ENCODE peak calls at places on chromosome 7, in six cellular contexts. One of them, this sample, is unnamed.

GRCh38 chr7:123641901-123642300 is 13.8 kb upstream of the LMOD2 start:
- DNase-seq in endothelial cell of umbilical vein: no peak
- DNase-seq in pancreas: no peak
- DNase-seq in neuronal stem cell: no peak
- DNase-seq in sigmoid colon: no peak
- DNase-seq in adipocyte: no peak
- DNase-seq in this sample: no peak

GRCh38 chr7:155456772-155457543 is 971 bp upstream of the EN2 start:
- DNase-seq in endothelial cell of umbilical vein: peak; percentile 49
- DNase-seq in pancreas: peak; percentile 73
- DNase-seq in neuronal stem cell: no peak
- DNase-seq in sigmoid colon: peak; percentile 79
- DNase-seq in adipocyte: peak; percentile 66
- DNase-seq in this sample: peak; percentile 85

GRCh38 chr7:142833174-142834027 is 21.5 kb upstream of the EPHB6 start:
- DNase-seq in endothelial cell of umbilical vein: no peak
- DNase-seq in pancreas: no peak
- DNase-seq in neuronal stem cell: no peak
- DNase-seq in sigmoid colon: no peak
- DNase-seq in adipocyte: no peak
- DNase-seq in this sample: no peak

GRCh38 chr7:115096262-115096661 is 174.4 kb downstream of the MDFIC start:
- DNase-seq in endothelial cell of umbilical vein: no peak
- DNase-seq in pancreas: no peak
- DNase-seq in neuronal stem cell: no peak
- DNase-seq in sigmoid colon: no peak
- DNase-seq in adipocyte: no peak
- DNase-seq in this sample: no peak

GRCh38 chr7:79820387-79820786 is 314.2 kb upstream of the GNAI1 start:
- DNase-seq in endothelial cell of umbilical vein: peak; percentile 42
- DNase-seq in pancreas: peak; percentile 18
- DNase-seq in neuronal stem cell: peak; percentile 9
- DNase-seq in sigmoid colon: peak; percentile 60
- DNase-seq in adipocyte: no peak
- DNase-seq in this sample: peak; percentile 23

GRCh38 chr7:77409739-77410545 is 6.2 kb downstream of the GSAP start:
- DNase-seq in endothelial cell of umbilical vein: no peak
- DNase-seq in pancreas: no peak
- DNase-seq in neuronal stem cell: no peak
- DNase-seq in sigmoid colon: no peak
- DNase-seq in adipocyte: peak; percentile 77
- DNase-seq in this sample: no peak

GRCh38 chr7:1661461-1661860 is 8.6 kb upstream of the ELFN1 start:
- DNase-seq in endothelial cell of umbilical vein: no peak
- DNase-seq in pancreas: no peak
- DNase-seq in neuronal stem cell: no peak
- DNase-seq in sigmoid colon: peak; percentile 19
- DNase-seq in adipocyte: no peak
- DNase-seq in this sample: no peak

GRCh38 chr7:51123322-51124021 is 193.1 kb downstream of the COBL start:
- DNase-seq in endothelial cell of umbilical vein: no peak
- DNase-seq in pancreas: no peak
- DNase-seq in neuronal stem cell: no peak
- DNase-seq in sigmoid colon: no peak
- DNase-seq in adipocyte: peak; percentile 87
- DNase-seq in this sample: no peak

GRCh38 chr7:123916240-123916724 is 8.8 kb upstream of the SPAM1 start:
- DNase-seq in endothelial cell of umbilical vein: peak; percentile 28
- DNase-seq in pancreas: no peak
- DNase-seq in neuronal stem cell: peak; percentile 61
- DNase-seq in sigmoid colon: no peak
- DNase-seq in adipocyte: peak; percentile 43
- DNase-seq in this sample: peak; percentile 54

GRCh38 chr7:45659496-45660139 is 85.5 kb downstream of the ADCY1 start:
- DNase-seq in endothelial cell of umbilical vein: no peak
- DNase-seq in pancreas: no peak
- DNase-seq in neuronal stem cell: no peak
- DNase-seq in sigmoid colon: no peak
- DNase-seq in adipocyte: no peak
- DNase-seq in this sample: no peak

GRCh38 chr7:137592232-137592896 is 248.8 kb upstream of the PTN start:
- DNase-seq in endothelial cell of umbilical vein: peak; percentile 85
- DNase-seq in pancreas: peak; percentile 10
- DNase-seq in neuronal stem cell: peak; percentile 59
- DNase-seq in sigmoid colon: peak; percentile 80
- DNase-seq in adipocyte: peak; percentile 91
- DNase-seq in this sample: peak; percentile 73

GRCh38 chr7:80838643-80839042 is 80.2 kb downstream of the SEMA3C start:
- DNase-seq in endothelial cell of umbilical vein: no peak
- DNase-seq in pancreas: no peak
- DNase-seq in neuronal stem cell: no peak
- DNase-seq in sigmoid colon: no peak
- DNase-seq in adipocyte: no peak
- DNase-seq in this sample: no peak

GRCh38 chr7:44733708-44734481 is 14.8 kb upstream of the ZMIZ2 start:
- DNase-seq in endothelial cell of umbilical vein: peak; percentile 45
- DNase-seq in pancreas: no peak
- DNase-seq in neuronal stem cell: no peak
- DNase-seq in sigmoid colon: no peak
- DNase-seq in adipocyte: peak; percentile 61
- DNase-seq in this sample: no peak

GRCh38 chr7:44327981-44328380 is 2.6 kb upstream of the CAMK2B start:
- DNase-seq in endothelial cell of umbilical vein: no peak
- DNase-seq in pancreas: no peak
- DNase-seq in neuronal stem cell: no peak
- DNase-seq in sigmoid colon: no peak
- DNase-seq in adipocyte: no peak
- DNase-seq in this sample: no peak

GRCh38 chr7:29593458-29593857 is 29.8 kb downstream of the PRR15 start:
- DNase-seq in endothelial cell of umbilical vein: no peak
- DNase-seq in pancreas: no peak
- DNase-seq in neuronal stem cell: no peak
- DNase-seq in sigmoid colon: no peak
- DNase-seq in adipocyte: no peak
- DNase-seq in this sample: no peak

GRCh38 chr7:158270856-158271413 is 316.7 kb downstream of the PTPRN2 start:
- DNase-seq in endothelial cell of umbilical vein: no peak
- DNase-seq in pancreas: no peak
- DNase-seq in neuronal stem cell: no peak
- DNase-seq in sigmoid colon: peak; percentile 55
- DNase-seq in adipocyte: no peak
- DNase-seq in this sample: no peak

GRCh38 chr7:155261031-155261985 is 36.4 kb upstream of the INSIG1 start:
- DNase-seq in endothelial cell of umbilical vein: no peak
- DNase-seq in pancreas: no peak
- DNase-seq in neuronal stem cell: no peak
- DNase-seq in sigmoid colon: no peak
- DNase-seq in adipocyte: no peak
- DNase-seq in this sample: no peak

GRCh38 chr7:133109816-133110215 is 27.9 kb upstream of the CHCHD3 start:
- DNase-seq in endothelial cell of umbilical vein: no peak
- DNase-seq in pancreas: no peak
- DNase-seq in neuronal stem cell: no peak
- DNase-seq in sigmoid colon: no peak
- DNase-seq in adipocyte: no peak
- DNase-seq in this sample: no peak

GRCh38 chr7:51268859-51269258 is 47.8 kb downstream of the COBL start:
- DNase-seq in endothelial cell of umbilical vein: no peak
- DNase-seq in pancreas: no peak
- DNase-seq in neuronal stem cell: no peak
- DNase-seq in sigmoid colon: no peak
- DNase-seq in adipocyte: no peak
- DNase-seq in this sample: no peak

GRCh38 chr7:64877714-64878610 is 25.1 kb upstream of the ZNF273 start:
- DNase-seq in endothelial cell of umbilical vein: no peak
- DNase-seq in pancreas: no peak
- DNase-seq in neuronal stem cell: no peak
- DNase-seq in sigmoid colon: peak; percentile 54
- DNase-seq in adipocyte: no peak
- DNase-seq in this sample: no peak

GRCh38 chr7:39613577-39613976 is 9.8 kb upstream of the RALA start:
- DNase-seq in endothelial cell of umbilical vein: peak; percentile 79
- DNase-seq in pancreas: no peak
- DNase-seq in neuronal stem cell: no peak
- DNase-seq in sigmoid colon: no peak
- DNase-seq in adipocyte: no peak
- DNase-seq in this sample: no peak

GRCh38 chr7:21355406-21355874 is 72.4 kb upstream of the SP4 start:
- DNase-seq in endothelial cell of umbilical vein: no peak
- DNase-seq in pancreas: no peak
- DNase-seq in neuronal stem cell: no peak
- DNase-seq in sigmoid colon: no peak
- DNase-seq in adipocyte: no peak
- DNase-seq in this sample: no peak

GRCh38 chr7:47256016-47256415 is 325.9 kb downstream of the TNS3 start:
- DNase-seq in endothelial cell of umbilical vein: no peak
- DNase-seq in pancreas: no peak
- DNase-seq in neuronal stem cell: no peak
- DNase-seq in sigmoid colon: no peak
- DNase-seq in adipocyte: peak; percentile 56
- DNase-seq in this sample: no peak

GRCh38 chr7:148944935-148945934 is 61.1 kb upstream of the EZH2 start:
- DNase-seq in endothelial cell of umbilical vein: no peak
- DNase-seq in pancreas: no peak
- DNase-seq in neuronal stem cell: no peak
- DNase-seq in sigmoid colon: no peak
- DNase-seq in adipocyte: peak; percentile 87
- DNase-seq in this sample: no peak

GRCh38 chr7:2645274-2645868 is 13.6 kb downstream of the TTYH3 start:
- DNase-seq in endothelial cell of umbilical vein: no peak
- DNase-seq in pancreas: no peak
- DNase-seq in neuronal stem cell: no peak
- DNase-seq in sigmoid colon: no peak
- DNase-seq in adipocyte: no peak
- DNase-seq in this sample: no peak

GRCh38 chr7:141562543-141562942 is 11.3 kb downstream of the AGK start:
- DNase-seq in endothelial cell of umbilical vein: no peak
- DNase-seq in pancreas: no peak
- DNase-seq in neuronal stem cell: no peak
- DNase-seq in sigmoid colon: no peak
- DNase-seq in adipocyte: no peak
- DNase-seq in this sample: no peak

GRCh38 chr7:91293840-91294239 is 29.6 kb downstream of the FZD1 start:
- DNase-seq in endothelial cell of umbilical vein: no peak
- DNase-seq in pancreas: no peak
- DNase-seq in neuronal stem cell: no peak
- DNase-seq in sigmoid colon: no peak
- DNase-seq in adipocyte: no peak
- DNase-seq in this sample: no peak

GRCh38 chr7:99629643-99630042 is 12.9 kb downstream of the ZSCAN25 start:
- DNase-seq in endothelial cell of umbilical vein: no peak
- DNase-seq in pancreas: no peak
- DNase-seq in neuronal stem cell: no peak
- DNase-seq in sigmoid colon: no peak
- DNase-seq in adipocyte: no peak
- DNase-seq in this sample: no peak

DNA sequence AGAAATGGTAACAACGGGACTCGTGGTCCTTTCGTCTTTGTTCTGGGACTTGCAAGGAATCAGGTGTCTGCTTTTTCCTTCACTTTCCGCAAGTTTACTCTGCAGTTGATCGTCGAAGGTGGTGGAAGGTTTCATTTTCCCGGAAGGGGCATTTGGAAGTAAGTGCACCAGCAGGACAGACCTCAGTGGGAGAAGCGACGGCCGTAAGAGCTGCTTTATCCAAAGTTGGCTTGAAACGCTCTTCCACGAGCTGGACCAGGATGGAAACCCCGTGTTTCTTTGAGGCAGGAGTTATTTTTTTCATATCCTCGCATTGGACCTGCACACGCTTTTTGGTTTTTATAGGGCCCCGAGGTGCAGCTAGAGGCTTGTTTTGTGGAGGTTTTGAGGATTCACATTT is 1.2 kb downstream of the BRI3 start:
- DNase-seq in endothelial cell of umbilical vein: peak; percentile 41
- DNase-seq in pancreas: no peak
- DNase-seq in neuronal stem cell: no peak
- DNase-seq in sigmoid colon: no peak
- DNase-seq in adipocyte: peak; percentile 27
- DNase-seq in this sample: no peak
- H3K4me1 ChIP-seq in endothelial cell of umbilical vein: peaks cover 38% of the 10 kb centered on the region
- H3K4me1 ChIP-seq in pancreas: peaks cover 57% of the 10 kb centered on the region
- H3K4me1 ChIP-seq in neuronal stem cell: peaks cover 33% of the 10 kb centered on the region
- H3K4me1 ChIP-seq in sigmoid colon: peaks cover 59% of the 10 kb centered on the region
- H3K4me1 ChIP-seq in adipocyte: peaks cover 51% of the 10 kb centered on the region
- H3K4me1 ChIP-seq in this sample: peaks cover 6% of the 10 kb centered on the region

GRCh38 chr7:41699532-41699931 is 3.4 kb downstream of the INHBA start:
- DNase-seq in endothelial cell of umbilical vein: peak; percentile 63
- DNase-seq in pancreas: no peak
- DNase-seq in neuronal stem cell: no peak
- DNase-seq in sigmoid colon: no peak
- DNase-seq in adipocyte: peak; percentile 66
- DNase-seq in this sample: no peak
- H3K4me3 ChIP-seq in endothelial cell of umbilical vein: peak overlapping the region; percentile 75
- H3K4me3 ChIP-seq in pancreas: no peak overlapping the region
- H3K4me3 ChIP-seq in neuronal stem cell: no peak overlapping the region
- H3K4me3 ChIP-seq in sigmoid colon: peak overlapping the region; percentile 30
- H3K4me3 ChIP-seq in adipocyte: peak overlapping the region; percentile 88
- H3K4me3 ChIP-seq in this sample: no peak overlapping the region

GRCh38 chr7:13309535-13309934 is 622.1 kb downstream of the ARL4A start:
- DNase-seq in endothelial cell of umbilical vein: no peak
- DNase-seq in pancreas: no peak
- DNase-seq in neuronal stem cell: no peak
- DNase-seq in sigmoid colon: no peak
- DNase-seq in adipocyte: peak; percentile 34
- DNase-seq in this sample: no peak

GRCh38 chr7:13308423-13308822 is 621.0 kb downstream of the ARL4A start:
- DNase-seq in endothelial cell of umbilical vein: no peak
- DNase-seq in pancreas: no peak
- DNase-seq in neuronal stem cell: no peak
- DNase-seq in sigmoid colon: no peak
- DNase-seq in adipocyte: no peak
- DNase-seq in this sample: no peak

DNA sequence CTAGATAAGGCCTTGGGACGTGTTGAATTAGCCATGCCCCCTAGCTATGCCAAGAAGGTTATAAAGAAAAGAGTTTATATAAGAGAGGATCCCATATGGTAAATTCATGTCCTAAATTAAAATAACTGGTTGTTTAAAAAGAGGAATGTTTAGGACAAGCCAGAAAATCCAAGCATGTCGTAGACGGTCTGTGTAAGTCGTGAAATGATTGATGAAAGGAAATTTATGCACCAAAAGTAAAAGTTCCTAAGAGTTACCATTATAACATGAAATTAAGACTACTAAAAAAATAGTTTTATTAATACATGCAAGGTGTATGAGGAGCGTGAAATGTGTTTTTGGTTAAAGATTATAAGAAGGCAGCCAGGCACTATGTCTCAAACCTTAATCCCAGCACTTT is 624.9 kb downstream of the ARL4A start:
- DNase-seq in endothelial cell of umbilical vein: no peak
- DNase-seq in pancreas: no peak
- DNase-seq in neuronal stem cell: peak; percentile 40
- DNase-seq in sigmoid colon: no peak
- DNase-seq in adipocyte: no peak
- DNase-seq in this sample: no peak
- H3K4me1 ChIP-seq in endothelial cell of umbilical vein: no peaks in the 10 kb centered on the region
- H3K4me1 ChIP-seq in pancreas: no peaks in the 10 kb centered on the region
- H3K4me1 ChIP-seq in neuronal stem cell: no peaks in the 10 kb centered on the region
- H3K4me1 ChIP-seq in sigmoid colon: no peaks in the 10 kb centered on the region
- H3K4me1 ChIP-seq in adipocyte: no peaks in the 10 kb centered on the region
- H3K4me1 ChIP-seq in this sample: no peaks in the 10 kb centered on the region

DNA sequence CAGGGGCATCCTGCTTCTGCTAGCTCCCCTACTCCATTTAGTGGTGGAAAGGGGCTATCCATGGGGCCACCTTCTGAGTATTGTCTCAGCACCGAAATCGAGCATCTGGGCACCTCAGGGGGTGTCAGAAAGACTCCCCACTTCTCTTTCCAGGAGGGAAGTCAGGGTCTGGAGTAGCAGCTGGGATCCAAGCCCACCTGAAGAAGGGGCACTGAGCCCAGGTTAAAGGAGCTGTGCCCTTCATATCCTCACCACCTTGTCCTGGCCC is 2.6 kb downstream of the FLNC start:
- DNase-seq in endothelial cell of umbilical vein: no peak
- DNase-seq in pancreas: no peak
- DNase-seq in neuronal stem cell: no peak
- DNase-seq in sigmoid colon: no peak
- DNase-seq in adipocyte: no peak
- DNase-seq in this sample: no peak
- H3K4me3 ChIP-seq in endothelial cell of umbilical vein: peak overlapping the region; percentile 39
- H3K4me3 ChIP-seq in pancreas: no peak overlapping the region
- H3K4me3 ChIP-seq in neuronal stem cell: peak overlapping the region; percentile 79
- H3K4me3 ChIP-seq in sigmoid colon: peak overlapping the region; percentile 84
- H3K4me3 ChIP-seq in adipocyte: peak overlapping the region; percentile 90
- H3K4me3 ChIP-seq in this sample: peak overlapping the region; percentile 46

This sample was measured in HAP-1.